ENCODE peak calls at places on chromosomes 11 and 22, in four cellular contexts. One of them, this sample, is unnamed.

GRCh38 chr11:7651140-7651551 is 22.2 kb downstream of the CYB5R2 start:
- DNase-seq in heart right ventricle: no peak
- DNase-seq in fibroblast of pulmonary artery: no peak
- DNase-seq in GM13977: no peak
- DNase-seq in this sample: no peak

GRCh38 chr11:3880724-3881123 is 25.3 kb downstream of the STIM1 start:
- DNase-seq in fibroblast of pulmonary artery: peak; percentile 38
- DNase-seq in GM13977: peak; percentile 38
- DNase-seq in heart right ventricle: no peak
- DNase-seq in this sample: peak; percentile 45

GRCh38 chr11:76574406-76574805 is 96.1 kb downstream of the LRRC32 start:
- DNase-seq in fibroblast of pulmonary artery: peak; percentile 37
- DNase-seq in GM13977: no peak
- DNase-seq in heart right ventricle: no peak
- DNase-seq in this sample: no peak

GRCh38 chr11:78868563-78868962 is 293.9 kb upstream of the NARS2 start:
- DNase-seq in fibroblast of pulmonary artery: no peak
- DNase-seq in heart right ventricle: no peak
- DNase-seq in GM13977: no peak
- DNase-seq in this sample: no peak

GRCh38 chr22:28395520-28395919 is 284.1 kb downstream of the TTC28 start:
- DNase-seq in fibroblast of pulmonary artery: no peak
- DNase-seq in heart right ventricle: no peak
- DNase-seq in GM13977: no peak
- DNase-seq in this sample: no peak

GRCh38 chr11:123292647-123293046 is 97.6 kb upstream of the CLMP start:
- DNase-seq in fibroblast of pulmonary artery: no peak
- DNase-seq in heart right ventricle: no peak
- DNase-seq in GM13977: no peak
- DNase-seq in this sample: no peak

GRCh38 chr11:106608677-106609076 is 409.6 kb downstream of the GUCY1A2 start:
- DNase-seq in heart right ventricle: no peak
- DNase-seq in fibroblast of pulmonary artery: peak; percentile 31
- DNase-seq in GM13977: no peak
- DNase-seq in this sample: no peak

GRCh38 chr11:48041877-48042698 is 61.7 kb downstream of the PTPRJ start:
- DNase-seq in GM13977: no peak
- DNase-seq in heart right ventricle: no peak
- DNase-seq in fibroblast of pulmonary artery: no peak
- DNase-seq in this sample: no peak

GRCh38 chr22:23862103-23862502 is 4.4 kb downstream of the SLC2A11 start:
- DNase-seq in fibroblast of pulmonary artery: peak; percentile 71
- DNase-seq in GM13977: no peak
- DNase-seq in heart right ventricle: no peak
- DNase-seq in this sample: peak; percentile 63

GRCh38 chr11:113184498-113184897 is 129.9 kb upstream of the TTC12 start:
- DNase-seq in fibroblast of pulmonary artery: peak; percentile 95
- DNase-seq in heart right ventricle: no peak
- DNase-seq in GM13977: no peak
- DNase-seq in this sample: no peak

GRCh38 chr22:31288496-31289235 is 3.6 kb downstream of the PIK3IP1 start:
- DNase-seq in heart right ventricle: no peak
- DNase-seq in GM13977: no peak
- DNase-seq in fibroblast of pulmonary artery: no peak
- DNase-seq in this sample: no peak

GRCh38 chr11:3989891-3990290 is 104.7 kb upstream of the RRM1 start:
- DNase-seq in GM13977: peak; percentile 49
- DNase-seq in fibroblast of pulmonary artery: no peak
- DNase-seq in heart right ventricle: no peak
- DNase-seq in this sample: no peak

GRCh38 chr11:74612877-74613276 is 20.5 kb downstream of the POLD3 start:
- DNase-seq in heart right ventricle: no peak
- DNase-seq in fibroblast of pulmonary artery: no peak
- DNase-seq in GM13977: no peak
- DNase-seq in this sample: no peak

GRCh38 chr11:64791781-64792291 is 11.2 kb downstream of the MAP4K2 start:
- DNase-seq in GM13977: no peak
- DNase-seq in heart right ventricle: no peak
- DNase-seq in fibroblast of pulmonary artery: no peak
- DNase-seq in this sample: no peak

GRCh38 chr11:43904737-43905515 is 24.3 kb downstream of the ALKBH3 start:
- DNase-seq in GM13977: no peak
- DNase-seq in fibroblast of pulmonary artery: peak; percentile 88
- DNase-seq in heart right ventricle: no peak
- DNase-seq in this sample: no peak

GRCh38 chr11:119091966-119092879 is 7.5 kb downstream of the HMBS start:
- DNase-seq in fibroblast of pulmonary artery: no peak
- DNase-seq in GM13977: no peak
- DNase-seq in heart right ventricle: no peak
- DNase-seq in this sample: no peak

GRCh38 chr11:96207459-96208449 is 135.2 kb downstream of the MAML2 start:
- DNase-seq in heart right ventricle: no peak
- DNase-seq in fibroblast of pulmonary artery: peak; percentile 59
- DNase-seq in GM13977: no peak
- DNase-seq in this sample: no peak

GRCh38 chr11:30155428-30155827 is 75.4 kb upstream of the FSHB start:
- DNase-seq in GM13977: no peak
- DNase-seq in heart right ventricle: no peak
- DNase-seq in fibroblast of pulmonary artery: peak; percentile 18
- DNase-seq in this sample: no peak

GRCh38 chr11:78800756-78801155 is 226.1 kb upstream of the NARS2 start:
- DNase-seq in heart right ventricle: no peak
- DNase-seq in fibroblast of pulmonary artery: peak; percentile 26
- DNase-seq in GM13977: no peak
- DNase-seq in this sample: no peak

GRCh38 chr11:70788247-70789022 is 390.1 kb downstream of the CTTN start:
- DNase-seq in GM13977: no peak
- DNase-seq in fibroblast of pulmonary artery: peak; percentile 75
- DNase-seq in heart right ventricle: no peak
- DNase-seq in this sample: no peak

GRCh38 chr11:57873196-57873911 is 111.8 kb downstream of the CTNND1 start:
- DNase-seq in fibroblast of pulmonary artery: peak; percentile 21
- DNase-seq in GM13977: no peak
- DNase-seq in heart right ventricle: no peak
- DNase-seq in this sample: no peak

GRCh38 chr11:67665537-67666302 is 8.7 kb downstream of the ALDH3B2 start:
- DNase-seq in fibroblast of pulmonary artery: no peak
- DNase-seq in GM13977: peak; percentile 45
- DNase-seq in heart right ventricle: no peak
- DNase-seq in this sample: peak; percentile 41

GRCh38 chr11:63903884-63904283 is 13.1 kb downstream of the RCOR2 start:
- DNase-seq in heart right ventricle: no peak
- DNase-seq in GM13977: no peak
- DNase-seq in fibroblast of pulmonary artery: no peak
- DNase-seq in this sample: no peak

GRCh38 chr11:69227271-69227670 is 66.7 kb upstream of the MYEOV start:
- DNase-seq in fibroblast of pulmonary artery: no peak
- DNase-seq in heart right ventricle: no peak
- DNase-seq in GM13977: no peak
- DNase-seq in this sample: no peak

GRCh38 chr22:39651783-39652058 is 81.2 kb downstream of the CACNA1I start:
- DNase-seq in GM13977: no peak
- DNase-seq in fibroblast of pulmonary artery: peak; percentile 31
- DNase-seq in heart right ventricle: no peak
- DNase-seq in this sample: no peak

GRCh38 chr11:2799881-2800654 is 85.5 kb downstream of the CDKN1C start:
- DNase-seq in heart right ventricle: peak; percentile 7
- DNase-seq in GM13977: no peak
- DNase-seq in fibroblast of pulmonary artery: no peak
- DNase-seq in this sample: no peak

GRCh38 chr11:94604496-94604895 is 37.3 kb downstream of the PIWIL4 start:
- DNase-seq in heart right ventricle: no peak
- DNase-seq in GM13977: no peak
- DNase-seq in fibroblast of pulmonary artery: peak; percentile 10
- DNase-seq in this sample: no peak

GRCh38 chr11:115264278-115264677 is 239.9 kb downstream of the CADM1 start:
- DNase-seq in GM13977: no peak
- DNase-seq in fibroblast of pulmonary artery: no peak
- DNase-seq in heart right ventricle: no peak
- DNase-seq in this sample: no peak

GRCh38 chr11:14340721-14341120 is 18.3 kb downstream of the RRAS2 start:
- DNase-seq in heart right ventricle: no peak
- DNase-seq in GM13977: no peak
- DNase-seq in fibroblast of pulmonary artery: no peak
- DNase-seq in this sample: no peak

GRCh38 chr22:30187726-30188407 is 58.7 kb downstream of the LIF start:
- DNase-seq in fibroblast of pulmonary artery: peak; percentile 67
- DNase-seq in GM13977: no peak
- DNase-seq in heart right ventricle: no peak
- DNase-seq in this sample: no peak

DNA sequence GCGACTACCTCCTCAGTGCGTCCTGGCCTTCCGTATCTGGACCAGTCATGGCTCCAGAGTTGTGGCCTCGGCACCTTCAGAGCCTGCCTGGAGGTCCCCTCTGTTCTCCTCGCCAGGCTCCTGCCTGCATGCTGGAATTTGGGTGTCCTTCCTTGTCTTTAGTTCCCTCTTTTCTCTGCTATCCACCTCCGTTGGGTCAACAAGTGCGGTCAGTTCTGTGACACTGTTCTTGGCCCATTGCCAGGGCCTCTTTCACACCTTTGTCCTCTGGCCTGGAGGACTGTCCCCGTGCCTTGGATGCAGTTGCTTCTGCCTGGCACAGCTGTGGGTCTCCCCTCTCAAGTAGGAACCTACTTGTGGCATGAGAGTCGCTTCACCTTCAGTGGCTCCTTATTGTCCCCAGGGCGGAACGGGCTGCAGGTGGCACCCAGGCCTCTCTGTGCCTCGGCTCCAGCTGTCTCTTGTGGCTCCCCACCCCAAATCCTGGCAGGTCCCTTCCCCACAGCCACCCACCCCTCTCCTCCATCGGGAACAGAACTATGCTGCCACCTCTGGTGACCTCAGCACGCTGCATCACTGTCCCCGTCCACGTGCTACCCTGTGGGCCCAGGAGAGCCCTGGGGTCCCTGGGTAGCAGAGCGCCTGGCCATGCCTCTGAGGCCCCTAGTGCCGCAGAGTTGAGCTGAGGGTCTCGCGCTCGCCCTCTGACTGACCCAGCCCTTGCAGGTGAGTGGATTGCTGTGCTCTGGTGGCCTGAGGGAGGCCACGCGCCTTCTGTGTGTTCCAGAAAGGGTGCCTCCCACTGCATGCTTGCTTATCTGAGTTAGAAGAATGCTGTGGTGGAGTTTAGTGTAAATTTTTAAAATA is 4.7 kb downstream of the DGCR8 start:
- DNase-seq in GM13977: no peak
- DNase-seq in fibroblast of pulmonary artery: peak; percentile 6
- DNase-seq in heart right ventricle: no peak
- DNase-seq in this sample: no peak
- TF ChIP-seq CTCF in GM13977: peak; percentile 46
- TF ChIP-seq CTCF in fibroblast of pulmonary artery: peak; percentile 29
- TF ChIP-seq CTCF in heart right ventricle: peak; percentile 34
- TF ChIP-seq CTCF in this sample: peak; percentile 30

DNA sequence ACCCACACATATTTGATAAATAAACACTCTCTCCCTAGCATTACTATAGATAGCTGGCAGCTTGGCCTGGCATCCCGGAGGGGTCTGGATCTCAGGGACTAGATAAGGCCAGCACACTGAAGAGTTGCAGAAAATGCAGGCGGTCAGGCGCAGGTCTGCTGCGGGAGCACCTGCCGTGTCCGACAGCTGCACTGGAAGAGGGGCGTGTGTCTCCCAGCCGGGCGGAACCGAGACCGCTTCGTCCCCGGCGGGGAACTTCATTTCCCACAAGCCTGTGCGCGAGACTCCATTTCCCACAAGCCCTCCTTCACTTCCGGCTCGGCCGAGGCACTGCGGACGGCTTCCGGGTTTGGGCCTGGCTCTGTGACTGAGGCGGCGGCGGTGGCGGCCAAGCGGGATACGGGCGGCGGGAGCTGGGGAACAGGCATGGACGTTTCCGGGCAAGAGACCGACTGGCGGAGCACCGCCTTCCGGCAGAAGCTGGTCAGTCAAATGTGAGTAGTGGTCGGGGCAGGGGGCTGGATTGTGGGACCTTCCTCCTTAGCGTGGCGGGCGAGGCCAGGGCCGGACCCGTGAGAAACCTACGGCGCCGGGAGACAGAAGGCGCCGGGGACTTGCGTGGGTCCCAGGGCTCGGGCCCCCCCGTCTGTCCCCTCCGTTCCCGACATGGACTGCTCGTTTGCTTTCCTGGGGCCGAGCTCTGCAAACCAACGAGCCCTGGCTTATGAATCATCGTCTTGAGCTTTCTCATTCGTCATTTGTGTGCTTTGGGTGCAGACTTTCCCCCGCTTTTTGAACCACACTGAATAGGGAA is at the start of gene MED15:
- DNase-seq in heart right ventricle: peak; percentile 91
- DNase-seq in GM13977: peak; percentile 89
- DNase-seq in fibroblast of pulmonary artery: peak; percentile 87
- DNase-seq in this sample: peak; percentile 93
- TF ChIP-seq CTCF in heart right ventricle: no peak
- TF ChIP-seq CTCF in GM13977: no peak
- TF ChIP-seq CTCF in fibroblast of pulmonary artery: no peak
- TF ChIP-seq CTCF in this sample: no peak

GRCh38 chr11:86244522-86245368 is at the start of gene EED:
- DNase-seq in heart right ventricle: peak; percentile 96
- DNase-seq in GM13977: peak; percentile 90
- DNase-seq in fibroblast of pulmonary artery: peak; percentile 95
- DNase-seq in this sample: peak; percentile 90
- TF ChIP-seq CTCF in heart right ventricle: peak; percentile 6
- TF ChIP-seq CTCF in GM13977: no peak
- TF ChIP-seq CTCF in fibroblast of pulmonary artery: no peak
- TF ChIP-seq CTCF in this sample: no peak

DNA sequence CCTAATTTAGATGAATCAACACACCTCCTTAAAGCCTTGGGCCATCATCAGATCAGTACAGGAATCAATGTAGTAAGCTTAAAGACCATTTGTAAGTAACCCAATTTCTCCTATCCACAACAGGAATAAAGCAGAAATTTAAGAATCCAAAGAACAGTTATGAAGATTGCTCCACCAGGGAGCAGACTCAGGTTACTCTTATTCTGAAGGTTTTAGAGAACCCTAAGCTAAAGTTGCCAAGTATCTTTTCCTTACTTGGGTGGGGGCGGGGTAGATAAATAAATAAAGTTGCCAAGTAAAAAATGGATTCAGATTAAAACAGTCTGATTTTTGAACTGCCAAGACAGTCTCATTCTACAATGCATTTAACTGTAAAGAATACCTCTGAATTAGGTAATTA is 18.1 kb downstream of the CKAP5 start:
- DNase-seq in fibroblast of pulmonary artery: peak; percentile 27
- DNase-seq in GM13977: no peak
- DNase-seq in heart right ventricle: no peak
- DNase-seq in this sample: no peak
- TF ChIP-seq CTCF in fibroblast of pulmonary artery: no peak
- TF ChIP-seq CTCF in GM13977: no peak
- TF ChIP-seq CTCF in heart right ventricle: no peak
- TF ChIP-seq CTCF in this sample: no peak

DNA sequence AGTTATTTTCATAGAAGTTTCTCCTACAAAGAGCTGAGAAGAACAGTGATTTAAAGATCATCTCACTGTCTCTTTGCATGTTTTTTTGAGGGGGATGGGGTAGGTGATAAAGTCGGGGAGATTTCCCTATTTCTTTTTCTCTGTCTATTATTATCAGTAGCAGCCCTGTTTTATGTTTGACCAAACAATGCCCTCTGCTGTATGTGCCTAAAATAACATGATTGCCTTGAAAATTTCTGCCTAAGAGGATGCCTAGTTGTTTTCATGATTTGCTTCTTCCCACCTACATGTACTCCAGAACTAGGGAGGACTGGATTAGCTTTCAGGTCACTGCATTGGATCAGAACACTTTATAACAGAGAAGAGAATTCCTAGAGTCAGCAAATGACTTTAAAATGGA is 1330.2 kb downstream of the LRRC4C start:
- DNase-seq in heart right ventricle: no peak
- DNase-seq in fibroblast of pulmonary artery: peak; percentile 3
- DNase-seq in GM13977: peak; percentile 3
- DNase-seq in this sample: peak; percentile 5
- TF ChIP-seq CTCF in heart right ventricle: peak; percentile 20
- TF ChIP-seq CTCF in fibroblast of pulmonary artery: no peak
- TF ChIP-seq CTCF in GM13977: peak; percentile 35
- TF ChIP-seq CTCF in this sample: no peak